ENCODE peak calls at places on chromosomes 13 and 19, in eight cellular contexts. U is H9, Z is GM10248, G is WTC11, R is tibial artery, Y is uterus, F is foreskin keratinocyte, T is lung. E is an unnamed sample.

GRCh38 chr13:45782327-45783045 is 69.1 kb downstream of the SIAH3 start:
- DNase-seq in U (no peak), Z (no peak), G (no peak), R (no peak), Y (no peak), F (no peak), T (no peak), E (no peak)

GRCh38 chr13:97856001-97856675 is 97.3 kb upstream of the IPO5 start:
- DNase-seq in U (no peak), Z (no peak), G (peak; percentile 29), R (peak; percentile 68), Y (peak; percentile 70), F (no peak), T (peak; percentile 36), E (no peak)

GRCh38 chr19:52590728-52591127 is 20.6 kb downstream of the ZNF701 start:
- DNase-seq in U (no peak), Z (no peak), G (peak; percentile 52), R (no peak), Y (no peak), F (no peak), T (no peak), E (no peak)

GRCh38 chr19:29176981-29177754 is 35.8 kb downstream of the UQCRFS1 start:
- DNase-seq in U (no peak), Z (no peak), G (no peak), R (no peak), Y (no peak), F (no peak), T (no peak), E (no peak)

GRCh38 chr19:2223959-2224358 is 12.2 kb downstream of the PLEKHJ1 start:
- DNase-seq in U (no peak), Z (no peak), G (no peak), R (no peak), Y (no peak), F (no peak), T (no peak), E (no peak)

GRCh38 chr13:76266566-76266965 is 619.6 kb downstream of the KCTD12 start:
- DNase-seq in U (no peak), Z (no peak), G (no peak), R (no peak), Y (no peak), F (no peak), T (no peak), E (no peak)

GRCh38 chr19:33554821-33555220 is 33.2 kb upstream of the PEPD start:
- DNase-seq in U (no peak), Z (no peak), G (no peak), R (peak; percentile 25), Y (no peak), F (no peak), T (no peak), E (no peak)

GRCh38 chr19:40687525-40688016 is 2.9 kb downstream of the NUMBL start:
- DNase-seq in U (no peak), Z (peak; percentile 69), G (no peak), R (peak; percentile 92), Y (peak; percentile 87), F (no peak), T (peak; percentile 61), E (no peak)

GRCh38 chr13:41649659-41650058 is 192.3 kb downstream of the RGCC start:
- DNase-seq in U (no peak), Z (no peak), G (peak; percentile 21), R (no peak), Y (no peak), F (no peak), T (no peak), E (no peak)

GRCh38 chr19:44603201-44603945 is 10.0 kb upstream of the IGSF23 start:
- DNase-seq in U (no peak), Z (no peak), G (no peak), R (no peak), Y (no peak), F (no peak), T (peak; percentile 38), E (no peak)

GRCh38 chr19:49912965-49913685 is 15.9 kb upstream of the ATF5 start:
- DNase-seq in U (peak; percentile 74), Z (no peak), G (peak; percentile 66), R (no peak), Y (no peak), F (no peak), T (no peak), E (no peak)

GRCh38 chr13:26133286-26133685 is 81.5 kb upstream of the SHISA2 start:
- DNase-seq in U (no peak), Z (no peak), G (no peak), R (no peak), Y (no peak), F (no peak), T (no peak), E (no peak)

GRCh38 chr13:77047649-77048343 is 20.8 kb upstream of the FBXL3 start:
- DNase-seq in U (no peak), Z (no peak), G (no peak), R (no peak), Y (no peak), F (no peak), T (no peak), E (no peak)

GRCh38 chr19:35460608-35461007 is 12.6 kb downstream of the FFAR2 start:
- DNase-seq in U (no peak), Z (no peak), G (no peak), R (no peak), Y (no peak), F (no peak), T (no peak), E (no peak)

GRCh38 chr13:112618501-112618900 is 30.5 kb upstream of the TUBGCP3 start:
- DNase-seq in U (no peak), Z (no peak), G (no peak), R (no peak), Y (no peak), F (no peak), T (no peak), E (no peak)

GRCh38 chr13:110359840-110360301 is 52.8 kb downstream of the COL4A2 start:
- DNase-seq in U (no peak), Z (no peak), G (no peak), R (no peak), Y (no peak), F (no peak), T (no peak), E (no peak)

GRCh38 chr19:49231389-49231788 is 73.8 kb downstream of the TRPM4 start:
- DNase-seq in U (no peak), Z (peak; percentile 57), G (no peak), R (no peak), Y (no peak), F (no peak), T (no peak), E (peak; percentile 77)

GRCh38 chr19:32921624-32922023 is 50.1 kb downstream of the CEP89 start:
- DNase-seq in U (no peak), Z (no peak), G (no peak), R (no peak), Y (no peak), F (no peak), T (no peak), E (no peak)

GRCh38 chr19:51470966-51471365 is 7.4 kb upstream of the CEACAM18 start:
- DNase-seq in U (no peak), Z (no peak), G (no peak), R (no peak), Y (no peak), F (no peak), T (no peak), E (no peak)

GRCh38 chr13:30033681-30034447 is 183.4 kb upstream of the UBL3 start:
- DNase-seq in U (no peak), Z (no peak), G (no peak), R (no peak), Y (no peak), F (peak; percentile 64), T (no peak), E (no peak)

GRCh38 chr19:5147971-5148793 is 179.3 kb downstream of the KDM4B start:
- DNase-seq in U (no peak), Z (no peak), G (peak; percentile 14), R (peak; percentile 70), Y (peak; percentile 11), F (peak; percentile 47), T (no peak), E (no peak)

GRCh38 chr19:55034751-55035150 is 3.3 kb downstream of the GP6 start:
- DNase-seq in U (no peak), Z (no peak), G (no peak), R (no peak), Y (no peak), F (no peak), T (no peak), E (no peak)

GRCh38 chr19:55028757-55029156 is 9.3 kb downstream of the GP6 start:
- DNase-seq in U (no peak), Z (no peak), G (no peak), R (no peak), Y (no peak), F (no peak), T (no peak), E (no peak)

GRCh38 chr19:55032170-55032569 is 5.9 kb downstream of the GP6 start:
- DNase-seq in U (no peak), Z (no peak), G (no peak), R (no peak), Y (no peak), F (no peak), T (no peak), E (no peak)

GRCh38 chr19:55027472-55028337 is 10.4 kb downstream of the GP6 start:
- DNase-seq in U (no peak), Z (no peak), G (no peak), R (no peak), Y (no peak), F (peak; percentile 2), T (no peak), E (no peak)

DNA sequence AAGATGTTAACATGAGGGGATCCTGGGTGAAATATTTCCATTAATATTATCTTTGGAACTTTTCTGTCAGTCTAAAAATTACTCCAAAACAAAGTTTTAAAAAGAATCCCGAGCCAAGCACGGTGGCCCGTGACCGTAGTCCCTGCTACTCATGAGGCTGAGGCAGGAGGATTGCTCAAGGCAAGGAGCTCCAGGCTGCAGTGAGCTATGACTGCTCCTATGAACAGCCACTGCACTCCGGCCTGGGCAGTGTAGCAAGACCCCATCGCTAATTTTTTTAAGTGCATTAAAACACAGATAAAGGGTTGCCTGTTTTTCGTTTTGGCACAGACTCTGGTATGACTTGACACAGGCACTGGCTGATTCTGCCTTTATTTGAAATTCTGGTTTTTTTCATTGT is 6.9 kb downstream of the GP6 start:
- DNase-seq in U (no peak), Z (no peak), G (no peak), R (no peak), Y (no peak), F (no peak), T (no peak), E (no peak)
- TF ChIP-seq CTCF in U (no peak), Z (no peak), G (no peak), R (no peak), Y (no peak), F (no peak), T (no peak), E (no peak)

GRCh38 chr19:13195678-13196077 is 45.5 kb downstream of the IER2 start:
- DNase-seq in U (peak; percentile 90), Z (peak; percentile 69), G (peak; percentile 87), R (no peak), Y (no peak), F (no peak), T (peak; percentile 63), E (peak; percentile 65)
- TF ChIP-seq CTCF in U (peak; percentile 95), Z (peak; percentile 78), G (peak; percentile 71), R (no peak), Y (no peak), F (peak; percentile 31), T (no peak), E (peak; percentile 78)

GRCh38 chr13:86399572-86399971 is 600.4 kb upstream of the SLITRK6 start:
- DNase-seq in U (no peak), Z (no peak), G (no peak), R (no peak), Y (no peak), F (no peak), T (no peak), E (no peak)
- TF ChIP-seq CTCF in U (no peak), Z (no peak), G (no peak), R (no peak), Y (no peak), F (no peak), T (no peak), E (no peak)

GRCh38 chr19:19515764-19516519 is at the start of gene NDUFA13:
- DNase-seq in U (peak; percentile 95), Z (peak; percentile 95), G (peak; percentile 95), R (peak; percentile 96), Y (peak; percentile 96), F (peak; percentile 72), T (peak; percentile 94), E (peak; percentile 96)
- TF ChIP-seq CTCF in U (no peak), Z (no peak), G (no peak), R (no peak), Y (no peak), F (no peak), T (no peak), E (no peak)

E was measured in GM13977.